ENCODE peak calls at places on chromosomes 4 and X, in eight cellular contexts. S is upper lobe of right lung; F is suprapubic skin; Y is SJSA1; T is brain microvascular endothelial cell; N is body of pancreas; V is CD4-positive, CD25-positive, alpha-beta regulatory T cell; G is mesendoderm. U is an unnamed sample.

GRCh38 chr4:40963912-40964478 is 214.2 kb downstream of the NSUN7 start:
- DNase-seq in V (no peak), G (no peak), T (no peak), S (no peak), Y (no peak), F (no peak), N (no peak), U (no peak)

GRCh38 chrX:151697537-151697936 is 2.3 kb downstream of the PRRG3 start:
- DNase-seq in T (peak), V (no peak), Y (no peak), F (no peak), G (no peak), N (peak), S (no peak), U (no peak)

GRCh38 chr4:118036336-118036735 is 2.0 kb downstream of the NDST3 start:
- DNase-seq in G (no peak), S (no peak), F (no peak), T (no peak), Y (no peak), N (no peak), V (no peak), U (no peak)

GRCh38 chrX:37755073-37755472 is 24.8 kb upstream of the CYBB start:
- DNase-seq in G (no peak), S (no peak), Y (no peak), N (peak), F (no peak), V (no peak), T (no peak), U (no peak)

GRCh38 chr4:87270144-87270543 is 49.7 kb upstream of the KLHL8 start:
- DNase-seq in V (no peak), T (peak), Y (no peak), F (no peak), S (no peak), N (peak), G (peak), U (peak)

GRCh38 chr4:70556856-70557255 is 35.2 kb upstream of the AMBN start:
- DNase-seq in F (no peak), Y (no peak), S (no peak), G (no peak), N (no peak), V (no peak), T (peak), U (no peak)

GRCh38 chr4:13860126-13860525 is 232.6 kb upstream of the BOD1L1 start:
- DNase-seq in T (no peak), V (no peak), G (peak), N (no peak), S (no peak), Y (no peak), F (no peak), U (peak)

GRCh38 chr4:155604718-155605601 is 61.7 kb upstream of the GUCY1A1 start:
- DNase-seq in S (no peak), Y (peak), T (peak), F (peak), G (no peak), V (no peak), N (peak), U (no peak)

GRCh38 chrX:48461830-48462229 is 8.2 kb downstream of the SLC38A5 start:
- DNase-seq in Y (no peak), S (no peak), G (no peak), F (no peak), T (no peak), V (no peak), N (no peak), U (no peak)

GRCh38 chrX:28880136-28880535 is 292.9 kb downstream of the IL1RAPL1 start:
- DNase-seq in N (no peak), Y (no peak), T (peak), V (no peak), F (no peak), G (no peak), S (no peak), U (no peak)

GRCh38 chrX:149512225-149512885 is 7.2 kb upstream of the IDS start:
- DNase-seq in F (no peak), N (peak), S (peak), G (peak), T (peak), V (peak), Y (peak), U (peak)

GRCh38 chrX:44529315-44529714 is 13.3 kb downstream of the FUNDC1 start:
- DNase-seq in V (no peak), G (no peak), T (no peak), S (no peak), F (no peak), N (no peak), Y (no peak), U (no peak)

GRCh38 chr4:64250061-64250460 is 159.2 kb downstream of the TECRL start:
- DNase-seq in N (no peak), S (no peak), F (no peak), V (no peak), G (no peak), T (no peak), Y (no peak), U (no peak)

GRCh38 chr4:22672944-22673343 is 19.8 kb upstream of the GBA3 start:
- DNase-seq in V (no peak), S (no peak), G (no peak), T (no peak), Y (no peak), N (no peak), F (no peak), U (no peak)

GRCh38 chr4:74504212-74504611 is 59.3 kb downstream of the AREG start:
- DNase-seq in F (no peak), G (no peak), N (no peak), V (no peak), S (no peak), Y (peak), T (peak), U (no peak)

GRCh38 chr4:154417358-154417673 is 74.3 kb downstream of the DCHS2 start:
- DNase-seq in S (no peak), N (no peak), V (no peak), F (no peak), G (no peak), Y (no peak), T (no peak), U (no peak)

GRCh38 chrX:47215291-47215900 is 3.1 kb upstream of the CDK16 start:
- DNase-seq in T (no peak), V (no peak), G (no peak), Y (no peak), F (peak), S (no peak), N (no peak), U (no peak)

GRCh38 chr4:168163106-168163505 is 70.8 kb downstream of the ANXA10 start:
- DNase-seq in S (no peak), T (no peak), Y (no peak), G (no peak), F (no peak), N (peak), V (no peak), U (no peak)

GRCh38 chr4:55742655-55743191 is 76.9 kb upstream of the EXOC1L start:
- DNase-seq in V (no peak), N (no peak), G (no peak), S (no peak), T (peak), Y (no peak), F (no peak), U (no peak)

GRCh38 chr4:154304679-154305078 is 186.9 kb downstream of the DCHS2 start:
- DNase-seq in T (no peak), F (no peak), N (no peak), S (no peak), V (no peak), Y (no peak), G (no peak), U (no peak)

GRCh38 chr4:105637409-105638258 is 70.9 kb downstream of the INTS12 start:
- DNase-seq in Y (no peak), T (peak), V (no peak), F (peak), G (no peak), S (peak), N (peak), U (peak)

GRCh38 chrX:93637591-93637990 is 35.8 kb downstream of the NAP1L3 start:
- DNase-seq in Y (no peak), N (no peak), G (no peak), V (no peak), S (no peak), T (no peak), F (no peak), U (no peak)

GRCh38 chrX:107686026-107686425 is 57.7 kb downstream of the PRPS1 start:
- DNase-seq in V (no peak), G (no peak), T (no peak), F (no peak), Y (no peak), S (no peak), N (no peak), U (no peak)

GRCh38 chr4:82376109-82376508 is 2.3 kb upstream of the HNRNPD start:
- DNase-seq in Y (no peak), G (no peak), V (no peak), T (no peak), S (no peak), F (no peak), N (no peak), U (no peak)

GRCh38 chrX:147757750-147758149 is 154.0 kb upstream of the FMR1 start:
- DNase-seq in N (no peak), G (no peak), T (no peak), F (no peak), V (no peak), Y (no peak), S (no peak), U (no peak)

GRCh38 chr4:76214269-76214628 is 625 bp upstream of the SCARB2 start:
- DNase-seq in V (no peak), G (peak), S (no peak), Y (no peak), T (no peak), F (no peak), N (no peak), U (no peak)

GRCh38 chr4:163107754-163108153 is 58.9 kb downstream of the NAF1 start:
- DNase-seq in S (no peak), F (no peak), T (peak), Y (no peak), N (no peak), G (no peak), V (no peak), U (no peak)

DNA sequence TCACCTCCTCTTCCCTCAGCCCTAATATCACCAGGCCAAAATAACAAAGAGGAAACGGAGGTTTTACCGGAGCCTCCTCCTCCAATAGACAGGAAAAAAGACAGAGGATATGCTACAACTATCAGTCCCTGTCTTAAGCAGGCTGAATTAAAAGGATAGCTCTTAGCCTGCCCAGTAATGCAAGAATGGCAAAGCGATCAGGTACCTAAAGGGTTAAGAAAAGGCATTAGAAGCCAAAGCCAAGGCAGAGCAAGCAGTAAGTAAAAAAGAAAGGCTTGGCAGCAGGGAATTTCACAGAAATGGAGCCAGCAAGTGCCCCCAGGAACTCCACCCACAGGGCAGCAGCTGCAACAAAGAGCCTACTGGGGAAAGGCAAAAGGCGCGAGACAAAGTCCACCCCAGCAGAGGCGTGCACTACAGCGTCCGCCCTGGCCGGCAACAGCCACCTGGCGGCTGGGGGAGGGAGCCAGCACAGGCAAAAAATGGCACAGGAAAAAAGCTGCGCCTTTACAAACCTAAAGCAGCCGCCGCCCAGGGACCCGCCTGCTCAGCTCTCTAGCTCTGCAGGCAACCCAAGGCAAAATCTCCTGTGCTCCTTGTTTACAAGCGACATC is 220.6 kb upstream of the ZC4H2 start:
- DNase-seq in T (no peak), G (peak), N (peak), F (no peak), S (peak), Y (no peak), V (no peak), U (no peak)
- H3K27ac ChIP-seq in T (no peak), G (peak), N (no peak), F (no peak), S (no peak), Y (no peak), V (no peak), U (no peak)

GRCh38 chr4:185322805-185323204 is 72.9 kb downstream of the LRP2BP start:
- DNase-seq in G (no peak), S (no peak), Y (no peak), N (no peak), T (no peak), V (no peak), F (no peak), U (no peak)

GRCh38 chr4:185317880-185318279 is 77.8 kb downstream of the LRP2BP start:
- DNase-seq in F (no peak), S (no peak), V (no peak), T (no peak), Y (no peak), N (no peak), G (no peak), U (no peak)

GRCh38 chr4:185312699-185313098 is 83.0 kb downstream of the LRP2BP start:
- DNase-seq in S (no peak), T (peak), V (no peak), N (no peak), Y (no peak), F (no peak), G (no peak), U (no peak)

GRCh38 chr4:185318679-185319078 is 77.0 kb downstream of the LRP2BP start:
- DNase-seq in V (no peak), T (no peak), Y (no peak), N (no peak), G (peak), F (no peak), S (no peak), U (no peak)
- H3K27ac ChIP-seq in V (no peak), T (peak), Y (no peak), N (no peak), G (no peak), F (no peak), S (no peak), U (no peak)

GRCh38 chr4:60088803-60089202 is 1111.3 kb upstream of the ADGRL3 start:
- DNase-seq in N (no peak), V (no peak), Y (no peak), T (no peak), S (no peak), G (peak), F (no peak), U (no peak)
- H3K27ac ChIP-seq in N (no peak), V (no peak), Y (no peak), T (no peak), S (no peak), G (no peak), F (no peak), U (no peak)

GRCh38 chr4:148216866-148217814 is 225.1 kb downstream of the NR3C2 start:
- DNase-seq in N (peak), Y (no peak), F (no peak), S (no peak), G (no peak), V (no peak), T (no peak), U (no peak)

GRCh38 chr4:148216321-148216720 is 225.9 kb downstream of the NR3C2 start:
- DNase-seq in S (no peak), V (no peak), F (no peak), Y (no peak), T (no peak), N (peak), G (no peak), U (no peak)

GRCh38 chr4:148211533-148211932 is 230.7 kb downstream of the NR3C2 start:
- DNase-seq in V (no peak), T (no peak), F (no peak), S (no peak), Y (no peak), G (no peak), N (no peak), U (no peak)

GRCh38 chr4:148215202-148215601 is 227.0 kb downstream of the NR3C2 start:
- DNase-seq in G (no peak), V (no peak), S (no peak), T (no peak), Y (no peak), N (peak), F (no peak), U (no peak)

GRCh38 chr4:148214529-148215166 is 227.6 kb downstream of the NR3C2 start:
- DNase-seq in S (no peak), G (no peak), F (peak), V (no peak), T (no peak), Y (no peak), N (peak), U (peak)
- H3K27ac ChIP-seq in S (peak), G (no peak), F (peak), V (no peak), T (no peak), Y (no peak), N (peak), U (no peak)

U was measured in substantia nigra.